ENCODE peak calls at places on chromosomes 12 and 14, in five cellular contexts. One of them, this sample, is unnamed.

GRCh38 chr12:10641735-10642500 is 28.5 kb upstream of the MAGOHB start:
- DNase-seq in cardiac fibroblast: peak
- DNase-seq in BJ: peak
- DNase-seq in uterus: no peak
- DNase-seq in dorsolateral prefrontal cortex: no peak
- DNase-seq in this sample: peak

GRCh38 chr14:103542545-103543088 is 13.6 kb downstream of the TRMT61A start:
- DNase-seq in dorsolateral prefrontal cortex: peak
- DNase-seq in BJ: no peak
- DNase-seq in uterus: peak
- DNase-seq in cardiac fibroblast: no peak
- DNase-seq in this sample: peak

GRCh38 chr14:77862154-77862783 is 62.4 kb downstream of the ADCK1 start:
- DNase-seq in uterus: peak
- DNase-seq in cardiac fibroblast: peak
- DNase-seq in dorsolateral prefrontal cortex: peak
- DNase-seq in BJ: no peak
- DNase-seq in this sample: peak

GRCh38 chr12:129119537-129119936 is 266.3 kb downstream of the GLT1D1 start:
- DNase-seq in BJ: no peak
- DNase-seq in uterus: no peak
- DNase-seq in cardiac fibroblast: no peak
- DNase-seq in dorsolateral prefrontal cortex: no peak
- DNase-seq in this sample: no peak

GRCh38 chr14:100605230-100605629 is 18.0 kb upstream of the BEGAIN start:
- DNase-seq in dorsolateral prefrontal cortex: no peak
- DNase-seq in BJ: no peak
- DNase-seq in cardiac fibroblast: no peak
- DNase-seq in uterus: no peak
- DNase-seq in this sample: no peak

GRCh38 chr14:68248481-68249255 is 429.1 kb downstream of the RAD51B start:
- DNase-seq in BJ: no peak
- DNase-seq in uterus: peak
- DNase-seq in cardiac fibroblast: peak
- DNase-seq in dorsolateral prefrontal cortex: no peak
- DNase-seq in this sample: no peak

GRCh38 chr14:104135904-104136471 is 2.4 kb upstream of the KIF26A start:
- DNase-seq in dorsolateral prefrontal cortex: no peak
- DNase-seq in cardiac fibroblast: no peak
- DNase-seq in uterus: no peak
- DNase-seq in BJ: no peak
- DNase-seq in this sample: no peak

GRCh38 chr12:27305673-27306504 is 26.7 kb upstream of the BMAL2 start:
- DNase-seq in uterus: no peak
- DNase-seq in cardiac fibroblast: peak
- DNase-seq in dorsolateral prefrontal cortex: no peak
- DNase-seq in BJ: no peak
- DNase-seq in this sample: no peak

GRCh38 chr14:21267431-21267845 is 1.8 kb downstream of the HNRNPC start:
- DNase-seq in dorsolateral prefrontal cortex: no peak
- DNase-seq in BJ: no peak
- DNase-seq in uterus: no peak
- DNase-seq in cardiac fibroblast: no peak
- DNase-seq in this sample: no peak

GRCh38 chr12:93139028-93139665 is 210.1 kb upstream of the EEA1 start:
- DNase-seq in BJ: no peak
- DNase-seq in cardiac fibroblast: no peak
- DNase-seq in dorsolateral prefrontal cortex: no peak
- DNase-seq in uterus: no peak
- DNase-seq in this sample: peak

GRCh38 chr12:77601069-77601468 is 229.6 kb upstream of the NAV3 start:
- DNase-seq in dorsolateral prefrontal cortex: no peak
- DNase-seq in uterus: no peak
- DNase-seq in BJ: no peak
- DNase-seq in cardiac fibroblast: no peak
- DNase-seq in this sample: no peak

GRCh38 chr12:113325938-113326337 is 9.0 kb downstream of the SLC8B1 start:
- DNase-seq in dorsolateral prefrontal cortex: no peak
- DNase-seq in cardiac fibroblast: peak
- DNase-seq in BJ: peak
- DNase-seq in uterus: peak
- DNase-seq in this sample: peak

GRCh38 chr14:48560421-48560820 is 885.0 kb upstream of the MDGA2 start:
- DNase-seq in dorsolateral prefrontal cortex: no peak
- DNase-seq in uterus: no peak
- DNase-seq in cardiac fibroblast: no peak
- DNase-seq in BJ: no peak
- DNase-seq in this sample: no peak

GRCh38 chr14:23492618-23493272 is 23.2 kb downstream of the NGDN start:
- DNase-seq in BJ: no peak
- DNase-seq in cardiac fibroblast: no peak
- DNase-seq in uterus: no peak
- DNase-seq in dorsolateral prefrontal cortex: no peak
- DNase-seq in this sample: no peak

GRCh38 chr12:18798445-18799139 is 60.7 kb downstream of the CAPZA3 start:
- DNase-seq in dorsolateral prefrontal cortex: no peak
- DNase-seq in cardiac fibroblast: peak
- DNase-seq in BJ: peak
- DNase-seq in uterus: no peak
- DNase-seq in this sample: no peak

GRCh38 chr14:74852922-74853530 is 22.9 kb downstream of the PROX2 start:
- DNase-seq in cardiac fibroblast: peak
- DNase-seq in dorsolateral prefrontal cortex: no peak
- DNase-seq in uterus: no peak
- DNase-seq in BJ: peak
- DNase-seq in this sample: peak

GRCh38 chr12:24307716-24308335 is 358.4 kb upstream of the SOX5 start:
- DNase-seq in dorsolateral prefrontal cortex: no peak
- DNase-seq in uterus: no peak
- DNase-seq in BJ: no peak
- DNase-seq in cardiac fibroblast: no peak
- DNase-seq in this sample: no peak

GRCh38 chr14:76256545-76256944 is 104.8 kb downstream of the GPATCH2L start:
- DNase-seq in cardiac fibroblast: no peak
- DNase-seq in dorsolateral prefrontal cortex: no peak
- DNase-seq in BJ: no peak
- DNase-seq in uterus: no peak
- DNase-seq in this sample: no peak

GRCh38 chr12:70627677-70628076 is 9.6 kb downstream of the PTPRB start:
- DNase-seq in uterus: no peak
- DNase-seq in BJ: no peak
- DNase-seq in cardiac fibroblast: peak
- DNase-seq in dorsolateral prefrontal cortex: no peak
- DNase-seq in this sample: no peak

GRCh38 chr12:98224584-98225221 is 290.7 kb upstream of the TMPO start:
- DNase-seq in uterus: no peak
- DNase-seq in BJ: no peak
- DNase-seq in dorsolateral prefrontal cortex: no peak
- DNase-seq in cardiac fibroblast: no peak
- DNase-seq in this sample: no peak

GRCh38 chr12:89525002-89525823 is 617 bp upstream of the GALNT4 start:
- DNase-seq in BJ: no peak
- DNase-seq in uterus: peak
- DNase-seq in cardiac fibroblast: no peak
- DNase-seq in dorsolateral prefrontal cortex: peak
- DNase-seq in this sample: peak

GRCh38 chr12:68620528-68620927 is 9.8 kb downstream of the RAP1B start:
- DNase-seq in dorsolateral prefrontal cortex: no peak
- DNase-seq in BJ: no peak
- DNase-seq in cardiac fibroblast: no peak
- DNase-seq in uterus: no peak
- DNase-seq in this sample: no peak

GRCh38 chr12:68622250-68622649 is 11.6 kb downstream of the RAP1B start:
- DNase-seq in dorsolateral prefrontal cortex: no peak
- DNase-seq in BJ: no peak
- DNase-seq in uterus: no peak
- DNase-seq in cardiac fibroblast: no peak
- DNase-seq in this sample: no peak

GRCh38 chr12:68619541-68619940 is 8.8 kb downstream of the RAP1B start:
- DNase-seq in BJ: no peak
- DNase-seq in uterus: no peak
- DNase-seq in dorsolateral prefrontal cortex: no peak
- DNase-seq in cardiac fibroblast: no peak
- DNase-seq in this sample: no peak

GRCh38 chr12:68623059-68623458 is 12.4 kb downstream of the RAP1B start:
- DNase-seq in BJ: no peak
- DNase-seq in uterus: no peak
- DNase-seq in cardiac fibroblast: no peak
- DNase-seq in dorsolateral prefrontal cortex: no peak
- DNase-seq in this sample: no peak

GRCh38 chr12:68621092-68622081 is 10.7 kb downstream of the RAP1B start:
- DNase-seq in dorsolateral prefrontal cortex: no peak
- DNase-seq in BJ: no peak
- DNase-seq in cardiac fibroblast: no peak
- DNase-seq in uterus: no peak
- DNase-seq in this sample: no peak
- H3K4me3 ChIP-seq in dorsolateral prefrontal cortex: no peak
- H3K4me3 ChIP-seq in BJ: no peak
- H3K4me3 ChIP-seq in cardiac fibroblast: no peak
- H3K4me3 ChIP-seq in uterus: no peak
- H3K4me3 ChIP-seq in this sample: no peak

GRCh38 chr14:52923902-52924575 is 26.8 kb downstream of the FERMT2 start:
- DNase-seq in uterus: no peak
- DNase-seq in BJ: no peak
- DNase-seq in dorsolateral prefrontal cortex: no peak
- DNase-seq in cardiac fibroblast: no peak
- DNase-seq in this sample: no peak
- H3K4me3 ChIP-seq in uterus: no peak
- H3K4me3 ChIP-seq in BJ: no peak
- H3K4me3 ChIP-seq in dorsolateral prefrontal cortex: no peak
- H3K4me3 ChIP-seq in cardiac fibroblast: no peak
- H3K4me3 ChIP-seq in this sample: no peak

GRCh38 chr14:78959674-78960264 is 789.6 kb downstream of the NRXN3 start:
- DNase-seq in dorsolateral prefrontal cortex: peak
- DNase-seq in BJ: peak
- DNase-seq in uterus: peak
- DNase-seq in cardiac fibroblast: peak
- DNase-seq in this sample: peak
- H3K4me3 ChIP-seq in dorsolateral prefrontal cortex: peak
- H3K4me3 ChIP-seq in BJ: no peak
- H3K4me3 ChIP-seq in uterus: no peak
- H3K4me3 ChIP-seq in cardiac fibroblast: no peak
- H3K4me3 ChIP-seq in this sample: peak

GRCh38 chr14:93938766-93939303 is 11.7 kb downstream of the FAM181A start:
- DNase-seq in uterus: no peak
- DNase-seq in dorsolateral prefrontal cortex: no peak
- DNase-seq in BJ: no peak
- DNase-seq in cardiac fibroblast: no peak
- DNase-seq in this sample: no peak
- H3K4me3 ChIP-seq in uterus: no peak
- H3K4me3 ChIP-seq in dorsolateral prefrontal cortex: peak
- H3K4me3 ChIP-seq in BJ: no peak
- H3K4me3 ChIP-seq in cardiac fibroblast: no peak
- H3K4me3 ChIP-seq in this sample: no peak

This sample was measured in MG63.